ENCODE peak calls at places on chromosomes 7 and 10, in five cellular contexts. V, O, C, R and I are unnamed samples.

GRCh38 chr10:125020386-125020785 is 78.5 kb downstream of the ZRANB1 start:
- DNase-seq in V (no peak), O (no peak), C (no peak), R (no peak), I (no peak)

GRCh38 chr7:49631071-49631826 is 142.2 kb upstream of the VWC2 start:
- DNase-seq in V (no peak), O (no peak), C (no peak), R (no peak), I (no peak)

GRCh38 chr7:137081694-137082093 is 213.2 kb downstream of the CHRM2 start:
- DNase-seq in V (no peak), O (no peak), C (peak), R (no peak), I (no peak)

GRCh38 chr10:116888380-116889055 is 39.2 kb downstream of the ENO4 start:
- DNase-seq in V (no peak), O (no peak), C (peak), R (peak), I (no peak)

GRCh38 chr10:101897633-101898032 is 54.0 kb upstream of the KCNIP2 start:
- DNase-seq in V (no peak), O (no peak), C (peak), R (no peak), I (no peak)

GRCh38 chr7:75776295-75776971 is 4.4 kb upstream of the CCL26 start:
- DNase-seq in V (no peak), O (no peak), C (peak), R (peak), I (peak)

GRCh38 chr7:28409716-28410627 is 2.3 kb upstream of the CREB5 start:
- DNase-seq in V (no peak), O (peak), C (peak), R (peak), I (no peak)

GRCh38 chr10:79407811-79408795 is 37.3 kb downstream of the ZCCHC24 start:
- DNase-seq in V (no peak), O (no peak), C (peak), R (no peak), I (no peak)

GRCh38 chr10:15200626-15201025 is 32.1 kb upstream of the NMT2 start:
- DNase-seq in V (no peak), O (no peak), C (peak), R (peak), I (no peak)

GRCh38 chr7:78620931-78621330 is 822.4 kb downstream of the PHTF2 start:
- DNase-seq in V (peak), O (peak), C (peak), R (no peak), I (no peak)

GRCh38 chr10:58414270-58415041 is 29.2 kb downstream of the TFAM start:
- DNase-seq in V (no peak), O (no peak), C (peak), R (peak), I (no peak)

GRCh38 chr10:130686680-130687300 is 550.6 kb downstream of the GLRX3 start:
- DNase-seq in V (no peak), O (no peak), C (no peak), R (no peak), I (no peak)

GRCh38 chr7:1681581-1681980 is 11.5 kb downstream of the ELFN1 start:
- DNase-seq in V (no peak), O (no peak), C (no peak), R (no peak), I (no peak)

GRCh38 chr7:88312061-88312663 is 5.5 kb upstream of the STEAP4 start:
- DNase-seq in V (no peak), O (no peak), C (no peak), R (no peak), I (no peak)

GRCh38 chr7:158707610-158708009 is 3.0 kb upstream of the NCAPG2 start:
- DNase-seq in V (peak), O (no peak), C (peak), R (no peak), I (no peak)

GRCh38 chr10:122646511-122647382 is 52.9 kb downstream of the C10orf120 start:
- DNase-seq in V (no peak), O (no peak), C (no peak), R (no peak), I (no peak)

GRCh38 chr7:157568785-157569584 is 232.2 kb downstream of the DNAJB6 start:
- DNase-seq in V (no peak), O (no peak), C (no peak), R (peak), I (peak)

GRCh38 chr10:102769375-102770107 is 25.8 kb downstream of the WBP1L start:
- DNase-seq in V (peak), O (no peak), C (no peak), R (no peak), I (no peak)

GRCh38 chr10:70374775-70375614 is 7.4 kb downstream of the LRRC20 start:
- DNase-seq in V (no peak), O (no peak), C (peak), R (peak), I (no peak)

GRCh38 chr10:97805096-97805879 is 33.5 kb upstream of the SFRP5 start:
- DNase-seq in V (no peak), O (no peak), C (no peak), R (no peak), I (no peak)

GRCh38 chr7:100118388-100119074 is 627 bp downstream of the TAF6 start:
- DNase-seq in V (no peak), O (no peak), C (no peak), R (no peak), I (no peak)

GRCh38 chr7:133975130-133975529 is 152.0 kb upstream of the LRGUK start:
- DNase-seq in V (no peak), O (no peak), C (peak), R (no peak), I (no peak)

GRCh38 chr7:105808703-105809590 is 67.5 kb downstream of the ATXN7L1 start:
- DNase-seq in V (peak), O (no peak), C (peak), R (peak), I (peak)

GRCh38 chr10:73529089-73529832 is 33.4 kb upstream of the PPP3CB start:
- DNase-seq in V (peak), O (peak), C (peak), R (peak), I (peak)

GRCh38 chr7:25922296-25922695 is 229.7 kb upstream of the NFE2L3 start:
- DNase-seq in V (no peak), O (no peak), C (no peak), R (no peak), I (no peak)

GRCh38 chr10:104935656-104936055 is 294.6 kb downstream of the SORCS3 start:
- DNase-seq in V (no peak), O (no peak), C (no peak), R (no peak), I (no peak)

GRCh38 chr10:104255244-104255981 is 721 bp downstream of the GSTO1 start:
- DNase-seq in V (peak), O (no peak), C (peak), R (peak), I (no peak)